ENCODE peak calls at places on chromosome 7, in five cellular contexts. I, A, S, N and O are unnamed samples.

GRCh38 chr7:50304158-50304910 is at the start of gene IKZF1:
- DNase-seq in A (peak; percentile 61), I (peak; percentile 5), N (peak; percentile 80), S (peak; percentile 64), O (no peak)

GRCh38 chr7:139618482-139619366 is 95.2 kb downstream of the CLEC2L start:
- DNase-seq in I (peak; percentile 26), A (peak; percentile 26), S (peak; percentile 43), N (peak; percentile 90), O (peak; percentile 29)

GRCh38 chr7:87215051-87215450 is 4.5 kb downstream of the TMEM243 start:
- DNase-seq in I (no peak), A (no peak), S (no peak), N (no peak), O (no peak)

GRCh38 chr7:21251166-21251806 is 176.6 kb upstream of the SP4 start:
- DNase-seq in I (no peak), N (no peak), S (no peak), A (no peak), O (no peak)

GRCh38 chr7:73717025-73717807 is 2.3 kb downstream of the STX1A start:
- DNase-seq in N (no peak), S (no peak), I (no peak), A (no peak), O (peak; percentile 35)

GRCh38 chr7:133434246-133434865 is 181.5 kb downstream of the EXOC4 start:
- DNase-seq in N (no peak), I (peak; percentile 8), A (no peak), S (peak; percentile 47), O (no peak)

GRCh38 chr7:144057954-144058353 is 9.2 kb downstream of the OR2A5 start:
- DNase-seq in A (no peak), I (no peak), N (no peak), S (no peak), O (peak; percentile 93)

GRCh38 chr7:1668932-1669485 is 1.1 kb upstream of the ELFN1 start:
- DNase-seq in S (no peak), N (peak; percentile 75), A (no peak), I (no peak), O (no peak)

GRCh38 chr7:14303536-14303935 is 314.1 kb upstream of the ETV1 start:
- DNase-seq in I (no peak), S (no peak), N (peak; percentile 58), A (no peak), O (no peak)

GRCh38 chr7:135971366-135971725 is 5.8 kb downstream of the MTPN start:
- DNase-seq in S (no peak), N (no peak), I (no peak), A (no peak), O (no peak)

GRCh38 chr7:78985509-78985908 is 468.0 kb downstream of the MAGI2 start:
- DNase-seq in I (no peak), A (no peak), S (no peak), N (no peak), O (no peak)

GRCh38 chr7:77199008-77199966 is at the start of gene FGL2:
- DNase-seq in A (peak; percentile 47), S (peak; percentile 69), I (peak; percentile 17), N (peak; percentile 60), O (peak; percentile 32)

GRCh38 chr7:142231716-142232115 is 26.1 kb downstream of the PRSS58 start:
- DNase-seq in I (no peak), A (no peak), S (no peak), N (peak; percentile 91), O (no peak)

GRCh38 chr7:155470686-155471638 is 13.0 kb downstream of the EN2 start:
- DNase-seq in I (peak; percentile 33), N (peak; percentile 69), S (no peak), A (no peak), O (no peak)

GRCh38 chr7:6258440-6259182 is 13.8 kb downstream of the CYTH3 start:
- DNase-seq in I (no peak), S (no peak), A (peak; percentile 18), N (no peak), O (peak; percentile 80)

GRCh38 chr7:127831312-127832212 is 179.6 kb downstream of the SND1 start:
- DNase-seq in S (no peak), A (no peak), I (no peak), N (no peak), O (no peak)

GRCh38 chr7:3949226-3949625 is 648.2 kb downstream of the SDK1 start:
- DNase-seq in I (no peak), N (no peak), S (no peak), A (no peak), O (peak; percentile 7)

GRCh38 chr7:140230517-140230861 is 53.7 kb upstream of the KDM7A start:
- DNase-seq in N (peak; percentile 54), S (peak; percentile 88), I (no peak), A (peak; percentile 82), O (no peak)

GRCh38 chr7:134755422-134756022 is 23.9 kb upstream of the CALD1 start:
- DNase-seq in S (peak; percentile 61), I (no peak), A (peak; percentile 21), N (no peak), O (peak; percentile 50)

GRCh38 chr7:85423209-85423895 is 236.5 kb upstream of the SEMA3D start:
- DNase-seq in A (no peak), I (no peak), S (no peak), N (peak; percentile 36), O (no peak)

GRCh38 chr7:93980744-93981479 is 23.2 kb downstream of the BET1 start:
- DNase-seq in S (no peak), N (no peak), I (no peak), A (no peak), O (no peak)

GRCh38 chr7:21507627-21508343 is 35.1 kb upstream of the DNAH11 start:
- DNase-seq in N (peak; percentile 85), A (peak; percentile 19), S (peak; percentile 27), I (peak; percentile 28), O (peak; percentile 52)

GRCh38 chr7:68722044-68722443 is 876.2 kb upstream of the AUTS2 start:
- DNase-seq in S (no peak), N (no peak), A (no peak), I (no peak), O (no peak)

GRCh38 chr7:151694828-151695580 is 175.3 kb upstream of the RHEB start:
- DNase-seq in I (no peak), S (no peak), N (no peak), A (no peak), O (no peak)

GRCh38 chr7:7808156-7808555 is 89.7 kb upstream of the RPA3 start:
- DNase-seq in A (no peak), N (no peak), S (no peak), I (peak; percentile 21), O (peak; percentile 32)

GRCh38 chr7:45399069-45399468 is 175.1 kb upstream of the ADCY1 start:
- DNase-seq in N (no peak), I (no peak), A (no peak), S (no peak), O (no peak)

GRCh38 chr7:111056371-111056770 is 34.6 kb upstream of the LRRN3 start:
- DNase-seq in A (no peak), N (no peak), S (no peak), I (no peak), O (no peak)

GRCh38 chr7:28070311-28071055 is 110.1 kb downstream of the JAZF1 start:
- DNase-seq in I (no peak), N (no peak), A (no peak), S (no peak), O (no peak)

GRCh38 chr7:28067171-28067570 is 113.4 kb downstream of the JAZF1 start:
- DNase-seq in I (no peak), A (no peak), N (no peak), S (no peak), O (no peak)

GRCh38 chr7:28071570-28071969 is 109.0 kb downstream of the JAZF1 start:
- DNase-seq in A (no peak), S (no peak), I (no peak), N (no peak), O (no peak)

GRCh38 chr7:28068811-28069216 is 111.8 kb downstream of the JAZF1 start:
- DNase-seq in A (no peak), N (no peak), S (no peak), I (peak; percentile 21), O (peak; percentile 56)

GRCh38 chr7:28069788-28070187 is 110.8 kb downstream of the JAZF1 start:
- DNase-seq in N (no peak), I (no peak), A (no peak), S (no peak), O (no peak)
- H3K27ac ChIP-seq in N (no peak overlapping the region), I (no peak overlapping the region), A (no peak overlapping the region), S (no peak overlapping the region), O (no peak overlapping the region)

DNA sequence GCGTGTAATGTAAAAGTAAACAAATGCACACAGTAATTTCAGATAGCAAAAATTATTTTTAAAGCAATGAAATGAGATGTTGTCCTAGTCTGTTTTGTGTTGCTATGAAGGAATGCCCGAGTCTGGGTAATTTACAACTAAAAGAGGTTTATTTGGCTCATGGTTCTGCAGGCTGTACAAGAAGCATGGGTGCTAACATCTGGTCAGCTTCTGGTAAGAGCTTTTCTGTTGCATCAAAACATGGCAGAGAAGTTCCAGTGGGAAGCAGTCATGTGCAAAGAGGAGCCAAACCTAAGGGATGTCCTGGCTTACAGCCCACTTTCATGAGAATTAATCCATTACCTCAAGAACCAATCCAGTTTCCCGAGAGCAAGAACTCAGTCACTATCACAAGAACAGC is 62.9 kb upstream of the MNX1 start:
- DNase-seq in S (no peak), N (peak; percentile 2), I (no peak), A (no peak), O (no peak)
- H3K4me3 ChIP-seq in S (no peak overlapping the region), N (no peak overlapping the region), I (no peak overlapping the region), A (no peak overlapping the region), O (no peak overlapping the region)

DNA sequence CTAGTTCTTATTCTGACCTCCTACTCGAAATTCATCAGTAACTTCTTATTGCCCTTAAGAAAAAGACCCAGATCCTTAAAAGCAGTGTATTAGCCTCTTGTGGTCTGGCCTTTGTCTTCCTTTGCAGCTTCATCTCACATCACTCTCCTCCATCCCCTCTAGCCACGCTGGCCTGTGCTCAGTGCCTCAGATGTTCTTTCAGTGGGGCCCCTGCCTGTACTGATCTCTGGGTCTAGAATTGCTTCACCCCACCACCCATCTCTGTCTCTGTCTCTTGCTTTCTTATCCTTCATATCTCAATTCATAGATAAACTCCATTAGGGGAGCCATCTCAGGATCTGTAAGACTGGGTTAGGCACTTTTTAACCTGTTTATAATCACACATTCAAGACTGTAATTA is 1178.5 kb upstream of the C7orf33 start:
- DNase-seq in N (no peak), S (no peak), I (no peak), A (no peak), O (no peak)
- H3K27ac ChIP-seq in N (no peak overlapping the region), S (no peak overlapping the region), I (no peak overlapping the region), A (no peak overlapping the region), O (no peak overlapping the region)

GRCh38 chr7:29091121-29091601 is 55.2 kb downstream of the CPVL start:
- DNase-seq in A (no peak), S (no peak), I (no peak), N (no peak), O (no peak)
- H3K4me3 ChIP-seq in A (no peak overlapping the region), S (no peak overlapping the region), I (peak overlapping the region; percentile 25), N (no peak overlapping the region), O (peak overlapping the region; percentile 37)